ENCODE peak calls at places on chromosomes 1 and 21, in five cellular contexts. S is mesendoderm, D is colonic mucosa, E is prostate gland, Y is esophagus muscularis mucosa. L is an unnamed sample. For H3K4me1, the result is how much of the 10 kb centered on the place peaks cover.

GRCh38 chr1:38817958-38818705 is 41.4 kb downstream of the RRAGC start:
- DNase-seq in S (peak), D (no peak), E (no peak), Y (no peak), L (no peak)

GRCh38 chr1:68720476-68720875 is 223.6 kb upstream of the DEPDC1 start:
- DNase-seq in S (no peak), D (no peak), E (no peak), Y (no peak), L (no peak)

GRCh38 chr21:41766051-41766882 is 585 bp downstream of the RIPK4 start:
- DNase-seq in S (no peak), D (no peak), E (no peak), Y (no peak), L (no peak)

GRCh38 chr1:8211620-8212442 is 106.1 kb upstream of the SLC45A1 start:
- DNase-seq in S (peak), D (no peak), E (no peak), Y (no peak), L (peak)

GRCh38 chr1:37932759-37933158 is 14.1 kb downstream of the INPP5B start:
- DNase-seq in S (no peak), D (no peak), E (no peak), Y (no peak), L (no peak)

GRCh38 chr21:42102946-42103345 is 31.8 kb downstream of the UMODL1 start:
- DNase-seq in S (no peak), D (peak), E (no peak), Y (no peak), L (no peak)

GRCh38 chr1:162270016-162270415 is 106.6 kb downstream of the SPATA46 start:
- DNase-seq in S (peak), D (no peak), E (no peak), Y (no peak), L (no peak)

GRCh38 chr1:161382214-161383019 is 14.7 kb upstream of the CFAP126 start:
- DNase-seq in S (peak), D (no peak), E (peak), Y (no peak), L (no peak)

GRCh38 chr1:203173566-203173965 is 2.1 kb downstream of the MYBPH start:
- DNase-seq in S (peak), D (no peak), E (no peak), Y (no peak), L (no peak)

GRCh38 chr1:10338047-10338446 is 60.8 kb upstream of the PGD start:
- DNase-seq in S (peak), D (peak), E (no peak), Y (no peak), L (peak)

GRCh38 chr1:212413902-212414327 is 771 bp downstream of the PACC1 start:
- DNase-seq in S (no peak), D (no peak), E (no peak), Y (no peak), L (no peak)

GRCh38 chr1:217910791-217911320 is 279.7 kb downstream of the SPATA17 start:
- DNase-seq in S (no peak), D (no peak), E (no peak), Y (no peak), L (no peak)

GRCh38 chr1:65068202-65069011 is 79.6 kb upstream of the AK4 start:
- DNase-seq in S (peak), D (peak), E (peak), Y (no peak), L (no peak)

GRCh38 chr1:33358114-33358770 is 37.3 kb upstream of the A3GALT2 start:
- DNase-seq in S (no peak), D (no peak), E (no peak), Y (no peak), L (no peak)

GRCh38 chr21:35408401-35408800 is 359.3 kb upstream of the RUNX1 start:
- DNase-seq in S (no peak), D (no peak), E (no peak), Y (no peak), L (no peak)

GRCh38 chr1:94236630-94237290 is 624 bp downstream of the ARHGAP29 start:
- DNase-seq in S (peak), D (peak), E (peak), Y (no peak), L (peak)

GRCh38 chr1:50750021-50750619 is 209.9 kb downstream of the FAF1 start:
- DNase-seq in S (peak), D (no peak), E (no peak), Y (no peak), L (no peak)

GRCh38 chr1:117003253-117003875 is 1.8 kb downstream of the CD101 start:
- DNase-seq in S (peak), D (no peak), E (no peak), Y (no peak), L (no peak)

GRCh38 chr1:195951313-195951712 is 656.9 kb downstream of the KCNT2 start:
- DNase-seq in S (peak), D (no peak), E (no peak), Y (no peak), L (no peak)

GRCh38 chr1:89259283-89259971 is 13.2 kb downstream of the GBP5 start:
- DNase-seq in S (peak), D (no peak), E (no peak), Y (no peak), L (no peak)

GRCh38 chr21:26813426-26813998 is 31.7 kb downstream of the ADAMTS1 start:
- DNase-seq in S (no peak), D (no peak), E (no peak), Y (no peak), L (no peak)

GRCh38 chr1:47235280-47235679 is 3.3 kb upstream of the TAL1 start:
- DNase-seq in S (no peak), D (no peak), E (no peak), Y (no peak), L (no peak)

GRCh38 chr1:7253118-7253480 is 467.8 kb downstream of the CAMTA1 start:
- DNase-seq in S (no peak), D (no peak), E (no peak), Y (peak), L (no peak)

GRCh38 chr1:29709711-29710169 is 473.4 kb downstream of the PTPRU start:
- DNase-seq in S (no peak), D (no peak), E (peak), Y (no peak), L (no peak)

GRCh38 chr21:33266784-33267135 is 593 bp downstream of the IL10RB start:
- DNase-seq in S (no peak), D (peak), E (no peak), Y (no peak), L (no peak)

GRCh38 chr1:235215453-235215852 is 54.4 kb upstream of the RBM34 start:
- DNase-seq in S (no peak), D (no peak), E (no peak), Y (no peak), L (no peak)

GRCh38 chr1:172163479-172164215 is 256.8 kb upstream of the C1orf105 start:
- DNase-seq in S (no peak), D (no peak), E (no peak), Y (no peak), L (no peak)

GRCh38 chr1:91278754-91279153 is 125.9 kb downstream of the HFM1 start:
- DNase-seq in S (peak), D (no peak), E (no peak), Y (no peak), L (no peak)

GRCh38 chr1:16378443-16378842 is 11.4 kb downstream of the SZRD1 start:
- DNase-seq in S (no peak), D (no peak), E (no peak), Y (no peak), L (no peak)

GRCh38 chr1:47759581-47760247 is 237.5 kb downstream of the TRABD2B start:
- DNase-seq in S (no peak), D (no peak), E (no peak), Y (no peak), L (no peak)

GRCh38 chr1:182309631-182310351 is 81.8 kb downstream of the GLUL start:
- DNase-seq in S (peak), D (peak), E (no peak), Y (no peak), L (no peak)

GRCh38 chr1:109277434-109278204 is 5.3 kb downstream of the PSRC1 start:
- DNase-seq in S (peak), D (peak), E (peak), Y (peak), L (peak)

GRCh38 chr1:11337536-11338350 is 64.7 kb downstream of the UBIAD1 start:
- DNase-seq in S (peak), D (peak), E (peak), Y (no peak), L (no peak)

GRCh38 chr1:206002833-206003532 is at the start of gene RAB7B:
- DNase-seq in S (no peak), D (peak), E (peak), Y (no peak), L (peak)

GRCh38 chr1:214688891-214689290 is 85.9 kb downstream of the CENPF start:
- DNase-seq in S (no peak), D (no peak), E (no peak), Y (no peak), L (no peak)

GRCh38 chr1:55211456-55211855 is 3.7 kb downstream of the USP24 start:
- DNase-seq in S (no peak), D (no peak), E (no peak), Y (no peak), L (no peak)
- H3K4me1 ChIP-seq in S (under half), D (under half), E (under half), Y (half or more), L (under half)

GRCh38 chr1:169024255-169024654 is 82.2 kb upstream of the ATP1B1 start:
- DNase-seq in S (no peak), D (no peak), E (no peak), Y (no peak), L (no peak)
- H3K4me1 ChIP-seq in S (under half), D (under half), E (under half), Y (under half), L (under half)

GRCh38 chr1:179030683-179031082 is 5.0 kb downstream of the FAM20B start:
- DNase-seq in S (no peak), D (no peak), E (no peak), Y (no peak), L (no peak)

GRCh38 chr1:179030130-179030529 is 4.4 kb downstream of the FAM20B start:
- DNase-seq in S (no peak), D (no peak), E (no peak), Y (no peak), L (no peak)

GRCh38 chr1:179031284-179031683 is 5.6 kb downstream of the FAM20B start:
- DNase-seq in S (no peak), D (no peak), E (no peak), Y (no peak), L (no peak)

GRCh38 chr1:179026813-179027664 is 1.3 kb downstream of the FAM20B start:
- DNase-seq in S (no peak), D (no peak), E (no peak), Y (no peak), L (no peak)

GRCh38 chr1:179029293-179029692 is 3.6 kb downstream of the FAM20B start:
- DNase-seq in S (peak), D (no peak), E (no peak), Y (no peak), L (no peak)
- H3K4me1 ChIP-seq in S (under half), D (under half), E (under half), Y (half or more), L (under half)

GRCh38 chr1:23578311-23578996 is 19.2 kb upstream of the ID3 start:
- DNase-seq in S (no peak), D (no peak), E (no peak), Y (no peak), L (no peak)
- H3K4me1 ChIP-seq in S (under half), D (under half), E (under half), Y (under half), L (under half)

DNA sequence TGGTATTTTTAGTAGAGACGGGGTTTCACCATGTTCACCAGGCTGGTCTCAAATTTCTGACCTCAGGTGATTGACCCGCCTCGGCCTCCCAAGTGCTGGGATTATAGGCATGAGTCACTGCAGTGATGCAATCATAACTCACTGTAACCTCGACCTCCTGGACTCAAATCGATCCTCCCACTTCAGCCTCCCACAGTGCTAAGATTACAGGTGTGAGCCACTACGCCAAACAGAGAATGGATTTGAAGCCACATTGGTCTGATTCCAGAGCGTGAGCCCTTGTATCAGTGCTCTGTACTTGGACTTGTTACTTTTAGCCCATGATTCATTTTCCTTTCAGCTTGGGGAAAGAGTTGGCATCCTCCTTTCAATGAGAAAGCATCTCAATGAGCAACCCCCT is 14.9 kb upstream of the ZNF683 start:
- DNase-seq in S (peak), D (no peak), E (no peak), Y (no peak), L (no peak)
- H3K4me1 ChIP-seq in S (under half), D (under half), E (under half), Y (under half), L (under half)

GRCh38 chr1:27599605-27600499 is 4.1 kb downstream of the AHDC1 start:
- DNase-seq in S (no peak), D (no peak), E (no peak), Y (no peak), L (no peak)
- H3K4me1 ChIP-seq in S (under half), D (under half), E (under half), Y (half or more), L (under half)

L was measured in lung.